ENCODE peak calls at places on chromosomes 11 and 22, in six cellular contexts. L is Calu3, D is WTC11, S is fibroblast of pulmonary artery, Z is colonic mucosa, V is ovary. K is an unnamed sample.

GRCh38 chr22:22912722-22913253 is 25.2 kb downstream of the IGLL5 start:
- DNase-seq in D (no peak), V (no peak), L (no peak), Z (no peak), S (no peak), K (no peak)

GRCh38 chr22:43155789-43156188 is 4.4 kb downstream of the TSPO start:
- DNase-seq in Z (no peak), D (no peak), S (no peak), V (no peak), L (no peak), K (no peak)

GRCh38 chr11:45436966-45437365 is 150.8 kb upstream of the SYT13 start:
- DNase-seq in Z (no peak), S (no peak), L (no peak), D (no peak), V (no peak), K (no peak)

GRCh38 chr11:32121012-32121411 is 30.1 kb downstream of the RCN1 start:
- DNase-seq in Z (no peak), S (no peak), D (no peak), L (no peak), V (no peak), K (no peak)

GRCh38 chr22:46078241-46079092 is 71.9 kb upstream of the PPARA start:
- DNase-seq in D (peak), Z (no peak), S (peak), L (peak), V (peak), K (peak)

GRCh38 chr22:18929459-18929858 is 6.6 kb downstream of the PRODH start:
- DNase-seq in V (no peak), L (no peak), D (no peak), S (no peak), Z (no peak), K (no peak)

GRCh38 chr22:50564289-50564688 is 1.6 kb upstream of the SYCE3 start:
- DNase-seq in Z (peak), L (no peak), S (no peak), D (no peak), V (no peak), K (no peak)

GRCh38 chr11:28110839-28111235 is 2.6 kb downstream of the METTL15 start:
- DNase-seq in Z (peak), D (no peak), S (no peak), V (no peak), L (no peak), K (no peak)

GRCh38 chr11:112834277-112834755 is 126.9 kb upstream of the NCAM1 start:
- DNase-seq in V (no peak), S (no peak), L (no peak), Z (no peak), D (no peak), K (no peak)

GRCh38 chr22:44369241-44369652 is 56.5 kb upstream of the SHISAL1 start:
- DNase-seq in S (no peak), V (no peak), D (peak), Z (no peak), L (no peak), K (no peak)

GRCh38 chr11:70142171-70142875 is 60.8 kb upstream of the FADD start:
- DNase-seq in V (no peak), Z (no peak), D (no peak), S (no peak), L (peak), K (no peak)

GRCh38 chr11:92830382-92831148 is 138.9 kb upstream of the MTNR1B start:
- DNase-seq in D (no peak), V (no peak), L (no peak), Z (no peak), S (no peak), K (no peak)

GRCh38 chr11:315516-315994 is 1.7 kb downstream of the IFITM1 start:
- DNase-seq in D (no peak), S (no peak), L (no peak), Z (no peak), V (no peak), K (peak)

GRCh38 chr11:16572946-16573345 is 165.5 kb upstream of the C11orf58 start:
- DNase-seq in S (no peak), V (no peak), D (no peak), L (peak), Z (no peak), K (no peak)

GRCh38 chr11:64580387-64580786 is 10.6 kb upstream of the SLC22A12 start:
- DNase-seq in S (no peak), D (no peak), Z (no peak), V (no peak), L (no peak), K (no peak)

GRCh38 chr11:288328-289144 is at the start of gene PGGHG:
- DNase-seq in L (peak), V (peak), D (peak), Z (peak), S (peak), K (peak)

GRCh38 chr11:110376711-110377324 is 52.9 kb upstream of the FDX1 start:
- DNase-seq in D (peak), L (peak), S (peak), Z (peak), V (peak), K (peak)

GRCh38 chr11:75351541-75352416 is at the start of gene ARRB1:
- DNase-seq in V (peak), D (peak), S (peak), L (peak), Z (peak), K (peak)

GRCh38 chr22:48819991-48820390 is 1007.7 kb downstream of the BRD1 start:
- DNase-seq in D (no peak), V (no peak), Z (no peak), S (no peak), L (no peak), K (no peak)

GRCh38 chr11:113663567-113663966 is 42.5 kb downstream of the TMPRSS5 start:
- DNase-seq in V (no peak), S (no peak), Z (no peak), D (no peak), L (peak), K (no peak)

GRCh38 chr11:44424841-44425240 is 114.9 kb upstream of the ALX4 start:
- DNase-seq in Z (no peak), S (no peak), L (no peak), D (no peak), V (no peak), K (no peak)

GRCh38 chr11:83680351-83680750 is 394.2 kb upstream of the CCDC90B start:
- DNase-seq in L (no peak), D (no peak), Z (no peak), S (no peak), V (no peak), K (no peak)

GRCh38 chr11:65493367-65494176 is 5.3 kb upstream of the MALAT1 start:
- DNase-seq in S (peak), D (peak), L (no peak), V (peak), Z (peak), K (no peak)

GRCh38 chr22:41237707-41238569 is 2.8 kb downstream of the CHADL start:
- DNase-seq in S (peak), D (peak), V (peak), Z (peak), L (peak), K (peak)

GRCh38 chr11:32905028-32905667 is 12.5 kb downstream of the QSER1 start:
- DNase-seq in Z (no peak), D (no peak), V (no peak), L (no peak), S (no peak), K (no peak)

GRCh38 chr11:67204837-67205236 is 61.4 kb upstream of the GRK2 start:
- DNase-seq in Z (no peak), S (no peak), V (no peak), D (no peak), L (no peak), K (no peak)

GRCh38 chr22:29914165-29914564 is 31.2 kb downstream of the MTMR3 start:
- DNase-seq in S (peak), Z (no peak), D (no peak), L (no peak), V (no peak), K (no peak)

GRCh38 chr11:22337571-22338464 is at the start of gene SLC17A6:
- DNase-seq in Z (no peak), D (peak), V (no peak), S (peak), L (peak), K (no peak)

GRCh38 chr22:44620129-44620840 is 81.7 kb upstream of the PRR5 start:
- DNase-seq in Z (peak), L (peak), V (peak), D (peak), S (peak), K (peak)

GRCh38 chr11:75105462-75105925 is 8.8 kb upstream of the OR2AT4 start:
- DNase-seq in D (peak), L (no peak), Z (no peak), V (no peak), S (no peak), K (no peak)

GRCh38 chr22:46064236-46064965 is 85.9 kb upstream of the PPARA start:
- DNase-seq in V (peak), Z (no peak), D (peak), S (no peak), L (peak), K (peak)

GRCh38 chr11:69339916-69340565 is 46.1 kb downstream of the MYEOV start:
- DNase-seq in S (no peak), D (no peak), V (no peak), Z (peak), L (no peak), K (no peak)

GRCh38 chr11:6755303-6755952 is 16.3 kb downstream of the OR2AG2 start:
- DNase-seq in Z (peak), S (peak), D (peak), V (no peak), L (peak), K (no peak)
- TF ChIP-seq CTCF in Z (peak), S (peak), D (peak), V (no peak), L (peak), K (peak)

DNA sequence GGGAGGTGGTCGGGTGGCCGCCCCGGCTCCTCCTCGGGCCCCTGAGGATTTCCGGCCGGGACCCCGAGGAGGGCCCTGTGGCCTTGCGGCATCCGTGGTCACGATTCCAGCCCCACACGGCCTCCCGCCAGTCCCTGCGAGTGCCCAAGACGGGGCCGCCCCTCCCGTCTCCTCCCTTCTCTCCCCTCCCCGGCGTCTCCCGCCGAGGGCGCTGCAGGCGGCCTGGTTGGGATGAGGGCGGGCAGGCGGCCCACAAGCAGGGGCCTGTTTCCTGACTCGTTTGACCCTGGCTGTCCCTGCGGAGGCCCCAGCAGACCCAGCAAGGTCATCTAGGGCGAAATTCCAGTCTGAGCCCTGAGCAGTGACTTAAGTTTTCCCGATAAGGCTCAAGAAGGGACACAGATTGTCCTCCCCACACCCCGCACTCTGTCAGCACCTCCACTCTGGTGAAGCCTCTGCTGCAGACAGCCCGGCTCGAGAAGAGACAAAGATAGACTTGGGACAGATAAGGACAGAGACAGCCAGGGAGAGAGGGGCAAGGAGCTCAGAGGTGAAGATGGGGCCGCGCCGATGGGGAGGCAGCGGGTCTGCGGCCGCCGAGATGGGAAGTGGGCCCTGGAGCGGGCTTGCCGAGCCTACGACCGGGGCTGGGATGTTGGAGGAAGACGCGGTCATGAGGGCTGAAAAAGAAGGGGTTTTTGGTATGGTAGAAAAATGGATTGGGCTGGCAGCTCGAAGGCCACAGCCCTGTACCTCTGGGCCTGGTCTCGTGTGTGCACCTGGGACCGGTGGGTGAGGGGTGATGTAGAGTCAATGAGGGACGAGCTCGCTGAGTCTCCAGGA is 95.0 kb downstream of the SWAP70 start:
- DNase-seq in S (peak), L (peak), Z (peak), D (no peak), V (peak), K (peak)
- TF ChIP-seq CTCF in S (peak), L (no peak), Z (no peak), D (no peak), V (no peak), K (no peak)

GRCh38 chr11:6889835-6890234 is 2.5 kb downstream of the OR2D2 start:
- DNase-seq in D (no peak), V (no peak), Z (no peak), S (no peak), L (no peak), K (no peak)
- TF ChIP-seq CTCF in D (no peak), V (no peak), Z (no peak), S (no peak), L (no peak), K (no peak)

GRCh38 chr11:12288934-12289666 is 88.3 kb upstream of the PARVA start:
- DNase-seq in L (no peak), Z (no peak), S (no peak), D (peak), V (no peak), K (no peak)
- TF ChIP-seq CTCF in L (no peak), Z (no peak), S (no peak), D (peak), V (no peak), K (no peak)

GRCh38 chr22:37674951-37675929 is at the start of gene LGALS1:
- DNase-seq in L (peak), D (peak), Z (peak), S (peak), V (peak), K (peak)
- TF ChIP-seq CTCF in L (no peak), D (no peak), Z (no peak), S (peak), V (no peak), K (no peak)

GRCh38 chr11:119723952-119724325 is 5.1 kb downstream of the NECTIN1 start:
- DNase-seq in D (no peak), Z (no peak), L (no peak), S (no peak), V (no peak), K (no peak)

GRCh38 chr11:119720311-119720710 is 8.7 kb downstream of the NECTIN1 start:
- DNase-seq in V (no peak), S (no peak), Z (no peak), D (no peak), L (no peak), K (no peak)

GRCh38 chr11:119722281-119722794 is 6.7 kb downstream of the NECTIN1 start:
- DNase-seq in S (no peak), V (no peak), Z (peak), L (no peak), D (peak), K (peak)

GRCh38 chr11:119723243-119723951 is 5.6 kb downstream of the NECTIN1 start:
- DNase-seq in Z (no peak), S (no peak), D (no peak), L (no peak), V (no peak), K (no peak)

DNA sequence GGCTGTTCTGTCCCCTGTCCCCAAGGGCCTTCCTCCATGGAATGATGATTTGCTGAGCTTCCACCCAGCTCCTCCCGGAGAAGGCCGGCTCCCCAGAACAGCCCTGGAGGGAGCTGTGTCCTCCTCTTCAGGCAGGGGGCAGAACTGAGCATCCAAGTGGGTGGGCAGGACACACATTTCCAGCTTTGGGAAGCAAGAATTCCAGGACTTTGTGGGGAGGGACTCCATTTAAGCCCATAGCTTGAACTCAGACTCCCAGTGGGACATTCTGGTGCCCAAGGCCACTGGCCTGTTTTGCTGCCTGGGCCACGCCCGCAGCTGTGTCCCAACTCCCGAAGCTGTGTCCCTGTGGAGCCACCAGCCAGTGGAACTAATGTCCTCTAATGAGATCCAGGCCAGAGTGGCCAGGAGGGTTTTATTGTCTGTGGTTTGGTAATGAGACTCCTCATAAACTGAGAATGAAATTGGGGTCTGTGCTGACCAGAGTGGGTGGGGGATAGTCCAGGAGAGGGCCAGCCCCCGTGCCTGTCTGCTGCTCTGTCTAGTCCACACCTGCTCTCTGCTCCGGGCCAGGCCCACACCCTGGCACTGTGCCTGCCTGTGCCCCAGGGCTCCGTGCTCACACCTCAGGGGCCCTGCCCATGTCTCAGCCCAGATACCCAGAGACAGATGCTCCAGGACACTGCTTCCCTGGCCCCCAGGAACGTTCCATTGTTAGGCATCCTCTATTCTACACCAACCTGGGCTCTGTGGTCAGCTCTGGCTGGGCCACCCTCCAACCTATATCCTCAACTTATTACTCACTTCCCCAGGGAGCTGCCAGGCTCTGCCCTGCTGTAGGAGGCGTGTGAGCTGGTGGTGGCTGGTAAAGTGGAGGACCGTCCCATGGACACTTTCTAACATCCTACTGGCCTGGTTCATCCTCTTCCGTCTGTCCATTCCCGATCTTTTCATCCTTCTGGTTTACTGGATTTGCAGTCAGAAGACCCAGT is 7.6 kb downstream of the NECTIN1 start:
- DNase-seq in V (no peak), S (peak), Z (peak), D (peak), L (peak), K (no peak)
- TF ChIP-seq CTCF in V (no peak), S (peak), Z (peak), D (peak), L (peak), K (peak)

DNA sequence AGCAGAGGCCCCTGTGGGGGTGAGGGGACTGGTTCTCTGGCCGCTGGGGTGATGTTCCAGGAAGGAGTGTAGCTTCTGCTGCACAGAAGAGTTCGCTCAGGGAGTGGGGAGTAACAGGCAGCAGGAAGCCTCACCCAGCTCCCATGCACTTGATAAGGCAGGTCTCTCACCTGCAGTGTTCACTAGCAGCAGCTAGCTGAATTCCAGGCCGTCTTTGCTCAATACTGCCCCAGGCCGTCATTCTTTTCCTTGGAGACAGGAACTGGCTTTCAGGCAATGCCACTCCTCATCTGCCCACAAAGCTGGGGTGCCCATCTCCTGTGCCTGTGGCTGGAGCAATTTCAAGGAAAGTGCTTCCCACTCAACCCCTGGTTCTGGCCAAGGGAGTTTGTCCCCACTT is 66.1 kb downstream of the ARHGAP42 start:
- DNase-seq in S (no peak), Z (peak), D (peak), V (no peak), L (peak), K (no peak)
- TF ChIP-seq CTCF in S (no peak), Z (no peak), D (no peak), V (no peak), L (no peak), K (no peak)

DNA sequence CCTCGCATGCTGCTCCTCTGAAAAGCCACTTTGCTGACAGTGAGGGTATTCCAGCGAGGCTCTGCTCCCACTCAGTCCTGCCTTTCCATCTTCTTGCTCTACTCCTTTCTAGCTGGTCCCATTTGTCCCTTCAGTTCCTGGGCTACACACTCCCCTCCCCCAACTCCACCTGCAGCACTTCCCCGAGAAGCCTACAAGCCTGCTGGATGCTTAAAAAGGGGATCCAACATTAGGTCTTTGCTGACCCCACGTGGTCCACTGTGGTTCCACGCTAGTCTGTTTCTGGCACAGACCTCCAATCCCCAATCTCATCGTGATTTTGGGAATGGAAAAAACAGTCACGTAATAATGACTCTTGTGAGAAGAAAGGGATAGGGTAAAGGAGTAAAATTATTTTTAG is 121.6 kb upstream of the SNX19 start:
- DNase-seq in S (no peak), D (no peak), L (no peak), Z (no peak), V (no peak), K (no peak)
- TF ChIP-seq CTCF in S (peak), D (no peak), L (no peak), Z (no peak), V (no peak), K (no peak)

GRCh38 chr11:35011389-35011788 is 95.0 kb downstream of the PDHX start:
- DNase-seq in L (no peak), D (no peak), Z (no peak), S (peak), V (no peak), K (no peak)

GRCh38 chr11:35010656-35011055 is 94.2 kb downstream of the PDHX start:
- DNase-seq in S (no peak), Z (no peak), V (no peak), L (no peak), D (no peak), K (no peak)

GRCh38 chr11:35007277-35007676 is 90.9 kb downstream of the PDHX start:
- DNase-seq in S (no peak), Z (no peak), V (no peak), L (no peak), D (no peak), K (no peak)

GRCh38 chr11:35009941-35010337 is 93.5 kb downstream of the PDHX start:
- DNase-seq in V (no peak), L (peak), Z (no peak), S (no peak), D (no peak), K (no peak)

GRCh38 chr11:35009191-35009940 is 92.9 kb downstream of the PDHX start:
- DNase-seq in V (no peak), S (peak), Z (peak), L (peak), D (no peak), K (no peak)
- TF ChIP-seq CTCF in V (no peak), S (no peak), Z (no peak), L (no peak), D (no peak), K (no peak)